ENCODE peak calls at places on chromosomes 2 and 18, in seven cellular contexts. X is adrenal gland; E is fibroblast of villous mesenchyme; A is body of pancreas; G is epithelial cell of esophagus; V is effector memory CD4-positive, alpha-beta T cell; M is heart left ventricle. Y is an unnamed sample.

GRCh38 chr2:237060518-237061312 is 25.0 kb upstream of the COPS8 start:
- DNase-seq in V (no peak), X (peak; percentile 63), M (no peak), G (peak; percentile 74), E (peak; percentile 68), A (peak; percentile 73), Y (no peak)

GRCh38 chr2:22880161-22880560 is 504.8 kb upstream of the KLHL29 start:
- DNase-seq in X (no peak), M (no peak), A (no peak), E (no peak), G (no peak), V (no peak), Y (no peak)

GRCh38 chr2:64941751-64942150 is 47.4 kb upstream of the SLC1A4 start:
- DNase-seq in X (no peak), V (no peak), M (no peak), G (no peak), E (no peak), A (no peak), Y (no peak)

GRCh38 chr2:228841877-228842276 is 429.2 kb downstream of the PID1 start:
- DNase-seq in X (no peak), A (no peak), M (no peak), E (peak; percentile 68), G (peak; percentile 9), V (no peak), Y (no peak)

GRCh38 chr2:236873666-236874065 is 212.0 kb upstream of the COPS8 start:
- DNase-seq in X (no peak), M (no peak), G (peak; percentile 70), E (no peak), A (no peak), V (no peak), Y (no peak)

GRCh38 chr2:11750422-11750821 is 4.0 kb downstream of the LPIN1 start:
- DNase-seq in E (peak; percentile 24), V (peak; percentile 54), M (no peak), A (no peak), G (peak; percentile 66), X (no peak), Y (no peak)

GRCh38 chr2:68316091-68316490 is 3.7 kb downstream of the CNRIP1 start:
- DNase-seq in M (no peak), V (no peak), X (no peak), E (no peak), A (no peak), G (no peak), Y (no peak)

GRCh38 chr2:35428548-35428947 is 927.0 kb upstream of the CRIM1 start:
- DNase-seq in E (no peak), V (no peak), M (no peak), A (peak; percentile 19), G (peak; percentile 26), X (peak; percentile 37), Y (no peak)

GRCh38 chr2:65710779-65711295 is 278.4 kb upstream of the SPRED2 start:
- DNase-seq in A (no peak), E (peak; percentile 34), X (no peak), V (no peak), M (no peak), G (peak; percentile 41), Y (peak; percentile 5)

GRCh38 chr18:36680042-36680441 is 148.8 kb downstream of the TPGS2 start:
- DNase-seq in X (no peak), A (no peak), V (no peak), E (no peak), G (peak; percentile 34), M (no peak), Y (no peak)
- H3K4me3 ChIP-seq in X (no peak overlapping the region), A (no peak overlapping the region), V (no peak overlapping the region), E (no peak overlapping the region), G (no peak overlapping the region), M (no peak overlapping the region), Y (no peak overlapping the region)

GRCh38 chr2:41966431-41966893 is 81.4 kb upstream of the PKDCC start:
- DNase-seq in G (peak; percentile 83), E (peak; percentile 94), X (peak; percentile 66), M (peak; percentile 88), V (no peak), A (peak; percentile 87), Y (no peak)
- H3K4me3 ChIP-seq in G (no peak overlapping the region), E (no peak overlapping the region), X (no peak overlapping the region), M (no peak overlapping the region), V (no peak overlapping the region), A (no peak overlapping the region), Y (no peak overlapping the region)

GRCh38 chr2:61179701-61180639 is 18.0 kb downstream of the C2orf74 start:
- DNase-seq in G (peak; percentile 54), E (peak; percentile 83), V (no peak), A (peak; percentile 83), M (peak; percentile 86), X (peak; percentile 90), Y (no peak)
- H3K4me3 ChIP-seq in G (no peak overlapping the region), E (peak overlapping the region; percentile 36), V (no peak overlapping the region), A (no peak overlapping the region), M (peak overlapping the region; percentile 22), X (no peak overlapping the region), Y (peak overlapping the region; percentile 77)

DNA sequence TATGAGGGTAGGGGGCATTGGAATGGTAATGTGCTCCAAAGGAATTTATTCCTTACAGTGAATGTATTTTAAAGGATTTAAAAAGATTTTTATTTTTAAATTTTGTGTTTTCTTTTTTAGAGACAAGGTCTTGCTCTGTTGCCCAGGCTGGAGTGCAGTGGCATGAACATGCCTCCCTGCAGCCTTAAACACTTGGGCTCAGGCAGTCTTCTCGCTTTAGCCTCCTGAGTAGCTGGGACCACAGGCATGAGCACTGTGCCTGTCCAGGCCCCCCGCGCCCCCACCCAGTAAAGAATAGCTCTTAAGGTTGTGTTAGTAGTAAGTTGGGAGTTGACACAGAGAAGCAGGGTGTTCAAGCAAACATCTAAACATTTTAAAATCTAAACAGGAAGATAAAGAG is 36.6 kb downstream of the PHLPP1 start:
- DNase-seq in G (no peak), A (no peak), M (no peak), X (no peak), V (no peak), E (no peak), Y (no peak)
- H3K4me3 ChIP-seq in G (no peak overlapping the region), A (no peak overlapping the region), M (no peak overlapping the region), X (no peak overlapping the region), V (no peak overlapping the region), E (no peak overlapping the region), Y (no peak overlapping the region)